ENCODE peak calls at places on chromosome 15, in five cellular contexts. T is NCI-H774, I is RCC 7860, Z is EL, S is skeletal muscle cell. A is an unnamed sample.

GRCh38 chr15:58951388-58952060 is 18.0 kb upstream of the SLTM start:
- DNase-seq in T (no peak), I (no peak), Z (peak), S (peak), A (peak)

GRCh38 chr15:89457086-89457485 is 39.3 kb downstream of the RHCG start:
- DNase-seq in T (no peak), I (no peak), Z (peak), S (no peak), A (peak)

GRCh38 chr15:72472907-72473669 is 1.0 kb upstream of the ARIH1 start:
- DNase-seq in T (no peak), I (no peak), Z (peak), S (no peak), A (no peak)

GRCh38 chr15:71532994-71533393 is 277.4 kb upstream of the NR2E3 start:
- DNase-seq in T (peak), I (peak), Z (peak), S (no peak), A (peak)

GRCh38 chr15:42087460-42087859 is 6.9 kb downstream of the PLA2G4D start:
- DNase-seq in T (no peak), I (no peak), Z (no peak), S (no peak), A (no peak)

GRCh38 chr15:51191072-51191665 is 96.5 kb upstream of the TNFAIP8L3 start:
- DNase-seq in T (no peak), I (no peak), Z (no peak), S (no peak), A (no peak)

GRCh38 chr15:97082835-97083234 is 752.3 kb downstream of the NR2F2 start:
- DNase-seq in T (no peak), I (no peak), Z (no peak), S (no peak), A (no peak)

GRCh38 chr15:90173372-90173771 is 27.8 kb upstream of the SEMA4B start:
- DNase-seq in T (no peak), I (no peak), Z (no peak), S (no peak), A (no peak)

GRCh38 chr15:28106294-28107110 is 7.4 kb upstream of the OCA2 start:
- DNase-seq in T (no peak), I (no peak), Z (peak), S (no peak), A (no peak)

GRCh38 chr15:100334905-100335304 is 6.9 kb downstream of the ADAMTS17 start:
- DNase-seq in T (no peak), I (no peak), Z (no peak), S (no peak), A (no peak)

GRCh38 chr15:50506121-50506520 is 40.3 kb downstream of the USP50 start:
- DNase-seq in T (no peak), I (no peak), Z (no peak), S (no peak), A (no peak)

GRCh38 chr15:98850991-98851776 is 156.4 kb downstream of the PGPEP1L start:
- DNase-seq in T (peak), I (peak), Z (peak), S (no peak), A (peak)

GRCh38 chr15:34647569-34648334 is 64.3 kb upstream of the GOLGA8B start:
- DNase-seq in T (no peak), I (no peak), Z (no peak), S (no peak), A (no peak)

GRCh38 chr15:101570238-101570637 is 80.7 kb upstream of the PCSK6 start:
- DNase-seq in T (no peak), I (no peak), Z (no peak), S (no peak), A (no peak)

GRCh38 chr15:28888302-28888894 is 2.6 kb downstream of the APBA2 start:
- DNase-seq in T (no peak), I (no peak), Z (no peak), S (no peak), A (no peak)

GRCh38 chr15:61974759-61975158 is 85.5 kb downstream of the VPS13C start:
- DNase-seq in T (peak), I (no peak), Z (no peak), S (no peak), A (peak)

GRCh38 chr15:45372032-45372995 is 6.0 kb downstream of the GATM start:
- DNase-seq in T (no peak), I (no peak), Z (no peak), S (no peak), A (no peak)

GRCh38 chr15:34434627-34435305 is 2.8 kb downstream of the GOLGA8A start:
- DNase-seq in T (no peak), I (no peak), Z (no peak), S (no peak), A (no peak)

GRCh38 chr15:72685925-72686794 is at the start of the genes BBS4 and HIGD2B:
- DNase-seq in T (no peak), I (peak), Z (peak), S (peak), A (peak)

GRCh38 chr15:69084404-69085030 is 70.0 kb downstream of the NOX5 start:
- DNase-seq in T (no peak), I (no peak), Z (no peak), S (no peak), A (no peak)

GRCh38 chr15:75195766-75196241 is 5.9 kb upstream of the C15orf39 start:
- DNase-seq in T (no peak), I (no peak), Z (no peak), S (no peak), A (no peak)

GRCh38 chr15:26665950-26666921 is 106.6 kb downstream of the GABRB3 start:
- DNase-seq in T (no peak), I (no peak), Z (no peak), S (no peak), A (no peak)

GRCh38 chr15:40976819-40977218 is 23.5 kb downstream of the CHAC1 start:
- DNase-seq in T (no peak), I (no peak), Z (no peak), S (no peak), A (no peak)

GRCh38 chr15:29278436-29279099 is 8.9 kb upstream of the NSMCE3 start:
- DNase-seq in T (no peak), I (peak), Z (peak), S (peak), A (peak)

GRCh38 chr15:70410371-70410975 is 312.8 kb upstream of the TLE3 start:
- DNase-seq in T (no peak), I (no peak), Z (no peak), S (no peak), A (no peak)

GRCh38 chr15:53520867-53521525 is 238.5 kb downstream of the WDR72 start:
- DNase-seq in T (no peak), I (no peak), Z (no peak), S (no peak), A (no peak)

GRCh38 chr15:74896316-74896715 is 6.5 kb downstream of the MPI start:
- DNase-seq in T (no peak), I (no peak), Z (no peak), S (no peak), A (no peak)

GRCh38 chr15:39195988-39196486 is 384.8 kb upstream of the THBS1 start:
- DNase-seq in T (no peak), I (peak), Z (peak), S (peak), A (peak)